ENCODE peak calls at places on chromosomes 4 and X, in four cellular contexts. E is GM23338, I is mammary epithelial cell, B is sigmoid colon. P is an unnamed sample.

GRCh38 chr4:101730291-101731117 is 60.0 kb upstream of the BANK1 start:
- DNase-seq in B (peak), E (peak), I (peak), P (peak)

GRCh38 chr4:141636771-141637460 is 533 bp downstream of the IL15 start:
- DNase-seq in I (peak), E (peak), B (peak), P (peak)

GRCh38 chr4:62398318-62398717 is 1198.2 kb downstream of the ADGRL3 start:
- DNase-seq in B (no peak), I (no peak), E (no peak), P (no peak)

GRCh38 chr4:80017125-80017854 is 55.7 kb downstream of the ANTXR2 start:
- DNase-seq in B (no peak), E (no peak), I (peak), P (no peak)

GRCh38 chr4:6109842-6110560 is 90.3 kb downstream of the JAKMIP1 start:
- DNase-seq in I (peak), E (peak), B (peak), P (no peak)

GRCh38 chr4:174672276-174672675 is 150.0 kb upstream of the HPGD start:
- DNase-seq in I (peak), E (no peak), B (no peak), P (no peak)

GRCh38 chr4:10727140-10727880 is 42.7 kb upstream of the CLNK start:
- DNase-seq in B (no peak), I (no peak), E (no peak), P (no peak)

GRCh38 chr4:10963958-10964705 is 279.6 kb upstream of the CLNK start:
- DNase-seq in I (no peak), B (no peak), E (peak), P (no peak)

GRCh38 chr4:181860157-181860556 is 383.0 kb upstream of the TENM3 start:
- DNase-seq in B (no peak), I (no peak), E (no peak), P (no peak)

GRCh38 chr4:24417206-24417605 is 167.1 kb downstream of the DHX15 start:
- DNase-seq in E (no peak), B (no peak), I (no peak), P (no peak)

GRCh38 chrX:104659037-104659744 is 93.2 kb downstream of the IL1RAPL2 start:
- DNase-seq in E (no peak), I (peak), B (no peak), P (no peak)

GRCh38 chr4:169398294-169398693 is 127.5 kb upstream of the SH3RF1 start:
- DNase-seq in E (no peak), I (peak), B (no peak), P (no peak)

GRCh38 chrX:47614618-47615017 is 5.0 kb downstream of the SYN1 start:
- DNase-seq in I (no peak), B (no peak), E (no peak), P (no peak)

GRCh38 chr4:147772056-147772455 is 40.2 kb downstream of the ARHGAP10 start:
- DNase-seq in E (no peak), B (no peak), I (no peak), P (no peak)

GRCh38 chr4:6235901-6236625 is 33.6 kb upstream of the WFS1 start:
- DNase-seq in B (peak), E (no peak), I (no peak), P (no peak)

DNA sequence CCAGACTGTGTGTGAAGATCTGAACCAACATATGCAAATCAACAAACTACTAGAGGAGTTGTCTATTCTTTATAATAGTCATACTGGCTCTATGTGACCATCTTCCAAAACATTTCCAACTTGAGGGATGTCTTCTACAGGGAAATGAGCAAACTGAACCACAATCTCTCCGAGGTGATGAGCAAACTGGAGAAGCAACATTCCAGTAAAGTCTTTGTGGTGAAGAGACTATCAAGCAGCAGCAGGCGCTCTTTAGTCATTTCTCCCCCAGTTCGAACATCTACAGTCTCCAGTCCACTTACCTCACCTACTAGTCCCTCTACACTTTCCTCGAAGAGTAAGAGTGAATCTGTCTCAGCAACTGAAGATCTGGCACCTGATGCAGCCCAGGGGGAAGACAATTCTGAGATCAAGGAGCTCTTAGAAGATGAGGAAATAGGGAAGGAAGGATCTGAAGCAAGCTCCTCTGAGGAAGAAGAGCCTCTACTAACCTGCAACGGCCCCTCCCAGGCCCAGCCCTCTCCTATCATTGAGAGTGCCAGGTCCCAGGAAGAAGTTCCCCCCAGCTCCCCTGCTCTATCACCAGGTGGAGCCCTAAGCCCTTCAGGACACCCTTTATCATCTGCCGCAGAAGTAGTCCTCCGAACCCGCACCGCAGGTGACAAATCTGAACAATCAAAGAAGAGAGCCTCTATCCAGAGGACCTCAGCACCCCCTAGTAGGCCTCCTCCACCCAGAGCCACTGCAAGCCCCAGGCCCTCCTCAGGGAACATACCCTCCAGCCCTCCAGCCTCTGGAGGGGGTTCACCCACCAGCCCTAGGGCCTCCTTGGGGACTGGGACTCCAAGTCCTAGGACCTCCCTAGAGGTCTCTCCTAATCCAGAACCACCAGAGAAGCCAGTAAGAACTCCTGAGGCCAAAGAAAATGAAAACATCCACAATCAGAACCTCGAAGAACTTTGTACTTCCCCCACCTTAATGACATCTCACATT is 98.1 kb downstream of the HNRNPD start:
- DNase-seq in B (no peak), I (peak), E (peak), P (no peak)
- H3K27ac ChIP-seq in B (no peak), I (no peak), E (no peak), P (no peak)

GRCh38 chrX:115958687-115959359 is 211.7 kb upstream of the AGTR2 start:
- DNase-seq in E (no peak), I (peak), B (no peak), P (no peak)
- TF ChIP-seq CTCF in E (no peak), I (peak), B (no peak), P (no peak)

DNA sequence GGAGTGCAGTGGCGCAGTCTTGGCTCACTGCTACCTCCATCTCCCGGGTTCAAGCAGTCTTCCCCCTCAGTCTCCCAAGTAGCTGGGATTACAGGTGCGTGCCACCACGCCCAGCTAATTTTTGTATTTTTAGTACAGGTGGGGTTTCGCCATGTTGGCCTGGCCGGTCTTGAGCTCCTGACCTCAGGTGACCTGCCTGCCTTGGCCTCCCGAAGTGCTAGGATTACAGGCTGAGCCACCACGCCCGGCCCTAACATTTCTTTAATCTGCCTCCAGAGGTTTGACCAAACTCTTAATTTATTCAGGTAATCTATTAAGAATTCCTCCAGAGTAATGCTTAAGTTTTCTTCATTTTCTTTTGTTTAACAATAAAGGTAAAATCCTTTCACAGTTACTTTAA is 171.0 kb downstream of the RAPGEF2 start:
- DNase-seq in E (no peak), B (no peak), I (no peak), P (no peak)
- H3K27ac ChIP-seq in E (no peak), B (no peak), I (no peak), P (no peak)

GRCh38 chrX:130024127-130024526 is 41.7 kb downstream of the BCORL1 start:
- DNase-seq in B (peak), I (peak), E (peak), P (peak)
- TF ChIP-seq CTCF in B (no peak), I (no peak), E (no peak), P (no peak)

GRCh38 chrX:136035663-136036062 is 50.4 kb downstream of the SLC9A6 start:
- DNase-seq in B (no peak), E (no peak), I (no peak), P (no peak)

GRCh38 chrX:136031626-136032025 is 46.4 kb downstream of the SLC9A6 start:
- DNase-seq in B (no peak), I (no peak), E (no peak), P (no peak)

GRCh38 chrX:136030357-136031225 is 45.4 kb downstream of the SLC9A6 start:
- DNase-seq in B (peak), I (no peak), E (no peak), P (no peak)

GRCh38 chrX:136034622-136035021 is 49.4 kb downstream of the SLC9A6 start:
- DNase-seq in B (no peak), E (no peak), I (no peak), P (no peak)

GRCh38 chrX:136032370-136032769 is 47.1 kb downstream of the SLC9A6 start:
- DNase-seq in B (no peak), E (no peak), I (no peak), P (no peak)
- H3K27ac ChIP-seq in B (peak), E (no peak), I (no peak), P (no peak)

GRCh38 chrX:2708016-2708415 is 16.9 kb downstream of the CD99 start:
- DNase-seq in B (no peak), E (no peak), I (peak), P (no peak)
- TF ChIP-seq CTCF in B (no peak), E (no peak), I (peak), P (no peak)

GRCh38 chr4:138996090-138996489 is 19.5 kb upstream of the NOCT start:
- DNase-seq in I (no peak), B (peak), E (no peak), P (no peak)
- H3K27ac ChIP-seq in I (no peak), B (no peak), E (no peak), P (no peak)

GRCh38 chrX:63764946-63765345 is 20.1 kb downstream of the ARHGEF9 start:
- DNase-seq in I (peak), B (no peak), E (no peak), P (no peak)

GRCh38 chrX:63755892-63756291 is 29.1 kb downstream of the ARHGEF9 start:
- DNase-seq in I (no peak), B (no peak), E (no peak), P (no peak)

GRCh38 chrX:63765692-63766091 is 19.3 kb downstream of the ARHGEF9 start:
- DNase-seq in E (no peak), B (no peak), I (no peak), P (no peak)

DNA sequence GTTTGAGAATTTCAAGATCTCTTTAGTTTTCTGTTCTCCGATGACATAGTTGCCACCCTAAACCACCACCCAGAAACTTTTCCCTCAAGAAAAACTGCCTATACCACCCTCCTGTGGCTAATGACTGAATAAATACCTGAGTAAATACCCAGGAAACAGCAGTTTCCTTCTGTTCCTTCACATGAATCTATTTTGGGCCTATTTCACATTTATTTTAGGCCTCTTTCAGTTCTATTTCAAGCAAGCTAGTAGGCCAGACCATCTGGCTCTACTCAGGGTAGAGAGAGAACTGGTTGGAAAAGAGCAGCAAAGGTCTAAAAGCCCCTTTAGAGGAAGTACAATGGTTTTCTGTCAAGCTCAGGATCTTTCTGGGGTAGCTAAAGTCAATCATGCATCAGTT is 23.4 kb downstream of the ARHGEF9 start:
- DNase-seq in E (no peak), B (no peak), I (no peak), P (no peak)
- TF ChIP-seq CTCF in E (peak), B (no peak), I (peak), P (no peak)

GRCh38 chr4:186650401-186651180 is 73.1 kb downstream of the FAT1 start:
- DNase-seq in I (no peak), E (no peak), B (no peak), P (no peak)

GRCh38 chr4:186653973-186654372 is 69.7 kb downstream of the FAT1 start:
- DNase-seq in B (no peak), I (no peak), E (no peak), P (no peak)

GRCh38 chr4:186651181-186651603 is 72.5 kb downstream of the FAT1 start:
- DNase-seq in B (no peak), E (no peak), I (no peak), P (no peak)

GRCh38 chr4:186647821-186648220 is 75.8 kb downstream of the FAT1 start:
- DNase-seq in E (no peak), B (no peak), I (no peak), P (no peak)

DNA sequence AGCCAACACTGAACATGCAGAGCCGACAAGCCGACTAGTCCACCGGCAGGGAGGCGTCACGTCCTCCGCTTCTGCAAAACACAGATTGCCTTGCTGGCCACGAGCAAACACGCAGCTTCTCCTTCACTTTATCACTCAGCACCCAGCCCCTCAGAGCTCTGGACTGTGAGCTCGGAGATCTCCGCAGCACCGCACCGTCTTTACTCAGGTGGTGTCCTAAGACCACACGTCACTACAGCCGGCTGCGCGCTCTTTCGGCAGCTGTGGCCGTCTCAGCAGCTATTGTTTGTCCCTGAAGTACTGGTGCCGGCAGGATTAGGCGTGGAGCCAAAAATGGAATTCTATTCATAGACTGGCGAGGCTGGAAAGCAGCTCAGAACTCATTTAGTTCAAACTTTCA is 72.0 kb downstream of the FAT1 start:
- DNase-seq in B (peak), I (no peak), E (peak), P (no peak)
- H3K27ac ChIP-seq in B (peak), I (no peak), E (no peak), P (no peak)

GRCh38 chr4:112910109-112910736 is 139.2 kb upstream of the ANK2 start:
- DNase-seq in E (no peak), I (no peak), B (no peak), P (no peak)
- TF ChIP-seq CTCF in E (peak), I (no peak), B (no peak), P (no peak)

P was measured in CD4-positive, alpha-beta T cell.